ENCODE peak calls at places on chromosomes 4 and X, in five cellular contexts. One of them, this sample, is unnamed.

GRCh38 chr4:177119021-177119461 is 190.6 kb upstream of the NEIL3 start:
- DNase-seq in A549: no peak
- DNase-seq in lower leg skin: no peak
- DNase-seq in stomach: no peak
- DNase-seq in ovary: no peak
- DNase-seq in this sample: no peak

GRCh38 chr4:114472269-114473032 is 126.2 kb upstream of the UGT8 start:
- DNase-seq in A549: no peak
- DNase-seq in lower leg skin: no peak
- DNase-seq in stomach: no peak
- DNase-seq in ovary: no peak
- DNase-seq in this sample: no peak

GRCh38 chrX:10415704-10416001 is 204.7 kb downstream of the MID1 start:
- DNase-seq in A549: no peak
- DNase-seq in lower leg skin: no peak
- DNase-seq in stomach: no peak
- DNase-seq in ovary: no peak
- DNase-seq in this sample: no peak

GRCh38 chr4:41505161-41505653 is 32.8 kb upstream of the LIMCH1 start:
- DNase-seq in A549: peak
- DNase-seq in lower leg skin: no peak
- DNase-seq in stomach: no peak
- DNase-seq in ovary: no peak
- DNase-seq in this sample: no peak

GRCh38 chrX:25017667-25018247 is 2.0 kb upstream of the ARX start:
- DNase-seq in A549: no peak
- DNase-seq in lower leg skin: no peak
- DNase-seq in stomach: no peak
- DNase-seq in ovary: peak
- DNase-seq in this sample: no peak

GRCh38 chrX:2176733-2177132 is 324.0 kb downstream of the DHRSX start:
- DNase-seq in A549: peak
- DNase-seq in lower leg skin: no peak
- DNase-seq in stomach: no peak
- DNase-seq in ovary: no peak
- DNase-seq in this sample: no peak

GRCh38 chr4:37903901-37904300 is 13.0 kb downstream of the TBC1D1 start:
- DNase-seq in A549: no peak
- DNase-seq in lower leg skin: no peak
- DNase-seq in stomach: no peak
- DNase-seq in ovary: no peak
- DNase-seq in this sample: no peak

GRCh38 chr4:22129454-22130075 is 181.0 kb upstream of the KCNIP4 start:
- DNase-seq in A549: peak
- DNase-seq in lower leg skin: no peak
- DNase-seq in stomach: no peak
- DNase-seq in ovary: no peak
- DNase-seq in this sample: peak

GRCh38 chrX:134810211-134810610 is 151.9 kb upstream of the PLAC1 start:
- DNase-seq in A549: no peak
- DNase-seq in lower leg skin: no peak
- DNase-seq in stomach: no peak
- DNase-seq in ovary: no peak
- DNase-seq in this sample: peak

GRCh38 chrX:10356979-10357378 is 200.2 kb downstream of the CLCN4 start:
- DNase-seq in A549: no peak
- DNase-seq in lower leg skin: no peak
- DNase-seq in stomach: no peak
- DNase-seq in ovary: no peak
- DNase-seq in this sample: no peak

GRCh38 chr4:2253160-2254084 is 8.5 kb downstream of the MXD4 start:
- DNase-seq in A549: no peak
- DNase-seq in lower leg skin: peak
- DNase-seq in stomach: peak
- DNase-seq in ovary: no peak
- DNase-seq in this sample: no peak

GRCh38 chr4:78776729-78777555 is 792 bp downstream of the BMP2K start:
- DNase-seq in A549: peak
- DNase-seq in lower leg skin: peak
- DNase-seq in stomach: peak
- DNase-seq in ovary: peak
- DNase-seq in this sample: peak

GRCh38 chr4:78774395-78774794 is 1.8 kb upstream of the BMP2K start:
- DNase-seq in A549: no peak
- DNase-seq in lower leg skin: no peak
- DNase-seq in stomach: no peak
- DNase-seq in ovary: no peak
- DNase-seq in this sample: no peak

GRCh38 chr4:78775278-78776030 is 696 bp upstream of the BMP2K start:
- DNase-seq in A549: peak
- DNase-seq in lower leg skin: peak
- DNase-seq in stomach: peak
- DNase-seq in ovary: peak
- DNase-seq in this sample: peak

GRCh38 chr4:78777556-78777900 is 1.4 kb downstream of the BMP2K start:
- DNase-seq in A549: no peak
- DNase-seq in lower leg skin: no peak
- DNase-seq in stomach: no peak
- DNase-seq in ovary: no peak
- DNase-seq in this sample: no peak

GRCh38 chr4:78776031-78776728 is at the start of gene BMP2K:
- DNase-seq in A549: peak
- DNase-seq in lower leg skin: peak
- DNase-seq in stomach: peak
- DNase-seq in ovary: peak
- DNase-seq in this sample: peak
- TF ChIP-seq POLR2A in A549: peak
- TF ChIP-seq POLR2A in lower leg skin: no peak
- TF ChIP-seq POLR2A in stomach: no peak
- TF ChIP-seq POLR2A in ovary: peak
- TF ChIP-seq POLR2A in this sample: peak

DNA sequence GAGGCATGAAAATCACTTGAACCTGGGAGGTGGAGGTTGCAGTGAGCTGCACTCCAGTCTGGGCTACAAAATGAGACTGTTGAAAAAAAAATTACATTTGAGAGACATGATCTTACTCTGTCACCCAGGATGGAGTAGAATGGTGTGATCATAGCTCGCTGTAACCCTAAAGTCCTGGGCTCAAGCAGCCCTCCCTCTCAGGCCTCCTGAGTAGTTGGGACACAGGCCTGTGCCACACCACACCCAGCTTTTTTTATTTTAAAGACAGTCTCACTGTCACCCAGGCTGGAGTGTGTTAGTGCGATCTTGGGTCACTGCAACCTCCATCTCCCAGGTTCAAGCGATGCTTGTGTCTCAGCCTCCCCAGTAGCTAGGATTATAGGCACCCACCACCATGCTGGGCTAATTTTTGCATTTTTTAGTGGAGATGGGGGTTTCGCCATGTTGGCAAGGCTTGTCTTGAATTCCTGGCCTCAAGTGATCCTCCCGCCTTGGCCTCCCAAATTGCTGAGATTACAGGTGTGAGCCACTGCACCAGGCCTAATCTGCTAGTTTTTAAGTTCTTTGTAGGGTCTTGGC is 6.1 kb downstream of the RPS3A start:
- DNase-seq in A549: no peak
- DNase-seq in lower leg skin: no peak
- DNase-seq in stomach: no peak
- DNase-seq in ovary: no peak
- DNase-seq in this sample: no peak
- TF ChIP-seq POLR2A in A549: no peak
- TF ChIP-seq POLR2A in lower leg skin: no peak
- TF ChIP-seq POLR2A in stomach: no peak
- TF ChIP-seq POLR2A in ovary: no peak
- TF ChIP-seq POLR2A in this sample: no peak

GRCh38 chr4:145679520-145679919 is 426 bp upstream of the C4orf51 start:
- DNase-seq in A549: peak
- DNase-seq in lower leg skin: no peak
- DNase-seq in stomach: peak
- DNase-seq in ovary: no peak
- DNase-seq in this sample: no peak
- TF ChIP-seq POLR2A in A549: no peak
- TF ChIP-seq POLR2A in lower leg skin: no peak
- TF ChIP-seq POLR2A in stomach: no peak
- TF ChIP-seq POLR2A in ovary: no peak
- TF ChIP-seq POLR2A in this sample: no peak

GRCh38 chr4:126354784-126355183 is 1040.0 kb downstream of the FAT4 start:
- DNase-seq in A549: no peak
- DNase-seq in lower leg skin: no peak
- DNase-seq in stomach: no peak
- DNase-seq in ovary: no peak
- DNase-seq in this sample: no peak

GRCh38 chr4:126361287-126361686 is 1046.5 kb downstream of the FAT4 start:
- DNase-seq in A549: no peak
- DNase-seq in lower leg skin: no peak
- DNase-seq in stomach: no peak
- DNase-seq in ovary: no peak
- DNase-seq in this sample: peak

GRCh38 chr4:126358041-126358440 is 1043.3 kb downstream of the FAT4 start:
- DNase-seq in A549: no peak
- DNase-seq in lower leg skin: no peak
- DNase-seq in stomach: no peak
- DNase-seq in ovary: no peak
- DNase-seq in this sample: no peak
- TF ChIP-seq POLR2A in A549: no peak
- TF ChIP-seq POLR2A in lower leg skin: no peak
- TF ChIP-seq POLR2A in stomach: no peak
- TF ChIP-seq POLR2A in ovary: no peak
- TF ChIP-seq POLR2A in this sample: no peak

GRCh38 chr4:105146286-105147219 is at the start of gene TET2:
- DNase-seq in A549: peak
- DNase-seq in lower leg skin: peak
- DNase-seq in stomach: peak
- DNase-seq in ovary: peak
- DNase-seq in this sample: peak
- TF ChIP-seq POLR2A in A549: peak
- TF ChIP-seq POLR2A in lower leg skin: no peak
- TF ChIP-seq POLR2A in stomach: no peak
- TF ChIP-seq POLR2A in ovary: no peak
- TF ChIP-seq POLR2A in this sample: peak

DNA sequence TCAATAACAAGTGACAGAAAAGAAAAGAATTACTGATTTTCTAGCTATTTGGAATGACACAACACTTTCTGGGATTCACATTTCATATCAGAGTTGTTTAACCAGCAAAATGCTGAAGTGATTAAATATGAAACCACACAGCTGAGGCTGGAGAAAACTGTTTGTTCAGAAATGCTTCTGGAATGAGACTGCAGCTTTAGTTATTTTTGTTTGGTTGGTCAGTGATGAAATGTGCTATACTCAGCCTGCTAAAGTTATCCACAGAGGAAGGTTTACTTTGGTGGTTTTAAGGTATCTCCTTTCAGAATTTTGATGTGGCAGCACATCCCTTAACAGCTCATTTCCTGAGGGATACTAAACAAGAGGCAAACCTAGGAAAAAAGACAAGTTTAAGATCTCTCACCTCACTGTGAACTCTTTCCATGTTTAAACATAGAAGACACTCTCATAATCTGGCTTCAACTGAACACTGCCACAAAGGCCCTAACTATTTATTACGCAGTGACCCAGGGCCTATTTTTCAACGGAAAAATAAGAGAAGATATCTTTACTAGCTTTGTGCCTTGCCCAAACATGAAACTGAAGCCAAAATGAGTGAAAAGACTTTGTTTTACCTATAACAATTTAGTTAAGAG is 106.6 kb upstream of the PDE5A start:
- DNase-seq in A549: peak
- DNase-seq in lower leg skin: no peak
- DNase-seq in stomach: no peak
- DNase-seq in ovary: no peak
- DNase-seq in this sample: no peak
- TF ChIP-seq POLR2A in A549: no peak
- TF ChIP-seq POLR2A in lower leg skin: no peak
- TF ChIP-seq POLR2A in stomach: no peak
- TF ChIP-seq POLR2A in ovary: no peak
- TF ChIP-seq POLR2A in this sample: no peak

GRCh38 chrX:129842510-129843208 is 1.0 kb downstream of the ZDHHC9 start:
- DNase-seq in A549: peak
- DNase-seq in lower leg skin: peak
- DNase-seq in stomach: peak
- DNase-seq in ovary: peak
- DNase-seq in this sample: no peak

GRCh38 chrX:129846686-129847085 is 3.0 kb upstream of the ZDHHC9 start:
- DNase-seq in A549: no peak
- DNase-seq in lower leg skin: no peak
- DNase-seq in stomach: no peak
- DNase-seq in ovary: no peak
- DNase-seq in this sample: no peak

GRCh38 chrX:129845616-129846190 is 2.0 kb upstream of the ZDHHC9 start:
- DNase-seq in A549: peak
- DNase-seq in lower leg skin: no peak
- DNase-seq in stomach: no peak
- DNase-seq in ovary: no peak
- DNase-seq in this sample: no peak

GRCh38 chrX:129843209-129843458 is 552 bp downstream of the ZDHHC9 start:
- DNase-seq in A549: no peak
- DNase-seq in lower leg skin: no peak
- DNase-seq in stomach: no peak
- DNase-seq in ovary: no peak
- DNase-seq in this sample: no peak

GRCh38 chrX:129843459-129844306 is at the start of gene ZDHHC9:
- DNase-seq in A549: peak
- DNase-seq in lower leg skin: peak
- DNase-seq in stomach: peak
- DNase-seq in ovary: peak
- DNase-seq in this sample: peak
- TF ChIP-seq POLR2A in A549: peak
- TF ChIP-seq POLR2A in lower leg skin: no peak
- TF ChIP-seq POLR2A in stomach: no peak
- TF ChIP-seq POLR2A in ovary: peak
- TF ChIP-seq POLR2A in this sample: peak